ENCODE peak calls at places on chromosomes 4 and X, in four cellular contexts. E is IMR-90, W is K562, M is A549. J is an unnamed sample.
A peak's percentile ranks its signal among the peaks of the same experiment; 100 is the strongest.

GRCh38 chr4:80143305-80143679 is 54.0 kb upstream of the PRDM8 start:
- DNase-seq in M (no peak), W (peak; percentile 81), E (no peak), J (no peak)

GRCh38 chr4:2250003-2250763 is 8.3 kb upstream of the HAUS3 start:
- DNase-seq in M (no peak), W (no peak), E (no peak), J (no peak)

GRCh38 chr4:16250665-16251365 is 24.5 kb upstream of the TAPT1 start:
- DNase-seq in M (peak; percentile 65), E (peak; percentile 49), W (no peak), J (no peak)

GRCh38 chrX:97000682-97001393 is 117.1 kb downstream of the RPA4 start:
- DNase-seq in W (no peak), M (no peak), E (no peak), J (no peak)

GRCh38 chrX:97494756-97495372 is 611.2 kb downstream of the RPA4 start:
- DNase-seq in M (no peak), W (no peak), E (no peak), J (no peak)

GRCh38 chrX:97524997-97525396 is 641.3 kb downstream of the RPA4 start:
- DNase-seq in M (no peak), W (no peak), E (no peak), J (no peak)

GRCh38 chrX:38278682-38279081 is 48.6 kb downstream of the RPGR start:
- DNase-seq in E (peak; percentile 8), M (no peak), W (no peak), J (no peak)

GRCh38 chr4:168846414-168846813 is 163.6 kb downstream of the CBR4 start:
- DNase-seq in M (no peak), E (no peak), W (no peak), J (no peak)

GRCh38 chr4:13986533-13986932 is 359.0 kb upstream of the BOD1L1 start:
- DNase-seq in E (no peak), W (no peak), M (no peak), J (no peak)

GRCh38 chr4:155999743-156000142 is 46.1 kb upstream of the CTSO start:
- DNase-seq in E (no peak), W (no peak), M (no peak), J (peak; percentile 0)

GRCh38 chr4:113604955-113605354 is 156.6 kb downstream of the CAMK2D start:
- DNase-seq in W (no peak), M (peak; percentile 10), E (peak; percentile 64), J (no peak)

GRCh38 chrX:39450578-39450977 is 647.2 kb downstream of the BCOR start:
- DNase-seq in M (no peak), W (peak; percentile 77), E (no peak), J (no peak)

GRCh38 chr4:5373327-5373726 is 322.0 kb downstream of the STK32B start:
- DNase-seq in W (no peak), M (no peak), E (no peak), J (no peak)

GRCh38 chrX:40996886-40997530 is 88.2 kb upstream of the USP9X start:
- DNase-seq in M (peak; percentile 78), E (peak; percentile 81), W (peak; percentile 41), J (peak; percentile 42)

GRCh38 chr4:26065833-26066232 is 151.8 kb downstream of the SMIM20 start:
- DNase-seq in E (no peak), W (no peak), M (no peak), J (no peak)

GRCh38 chr4:86497980-86498379 is 96.1 kb upstream of the PTPN13 start:
- DNase-seq in W (no peak), E (no peak), M (no peak), J (no peak)

GRCh38 chr4:105644270-105644669 is 64.2 kb downstream of the INTS12 start:
- DNase-seq in E (no peak), W (no peak), M (no peak), J (no peak)

GRCh38 chrX:71256051-71256450 is 2.1 kb upstream of the ZMYM3 start:
- DNase-seq in M (no peak), E (peak; percentile 28), W (no peak), J (no peak)

GRCh38 chrX:107450823-107451509 is 1.5 kb downstream of the FRMPD3 start:
- DNase-seq in E (no peak), W (peak; percentile 29), M (peak; percentile 16), J (no peak)

GRCh38 chr4:15182600-15183222 is 180.4 kb downstream of the CPEB2 start:
- DNase-seq in E (no peak), M (no peak), W (no peak), J (no peak)

GRCh38 chrX:107662824-107663223 is 34.5 kb downstream of the PRPS1 start:
- DNase-seq in W (no peak), M (no peak), E (no peak), J (no peak)

GRCh38 chrX:23114256-23114655 is 114.5 kb downstream of the DDX53 start:
- DNase-seq in E (no peak), M (no peak), W (no peak), J (no peak)

GRCh38 chr4:3489451-3489962 is 26.4 kb downstream of the DOK7 start:
- DNase-seq in W (no peak), E (no peak), M (peak; percentile 38), J (no peak)

GRCh38 chr4:12446237-12446636 is 1017.5 kb upstream of the HS3ST1 start:
- DNase-seq in M (no peak), W (no peak), E (no peak), J (no peak)

GRCh38 chr4:68079918-68080317 is 49.8 kb downstream of the TMPRSS11F start:
- DNase-seq in W (no peak), E (no peak), M (no peak), J (no peak)

GRCh38 chr4:67929447-67929846 is 33.8 kb downstream of the TMPRSS11A start:
- DNase-seq in W (no peak), M (peak; percentile 5), E (peak; percentile 32), J (peak; percentile 45)

DNA sequence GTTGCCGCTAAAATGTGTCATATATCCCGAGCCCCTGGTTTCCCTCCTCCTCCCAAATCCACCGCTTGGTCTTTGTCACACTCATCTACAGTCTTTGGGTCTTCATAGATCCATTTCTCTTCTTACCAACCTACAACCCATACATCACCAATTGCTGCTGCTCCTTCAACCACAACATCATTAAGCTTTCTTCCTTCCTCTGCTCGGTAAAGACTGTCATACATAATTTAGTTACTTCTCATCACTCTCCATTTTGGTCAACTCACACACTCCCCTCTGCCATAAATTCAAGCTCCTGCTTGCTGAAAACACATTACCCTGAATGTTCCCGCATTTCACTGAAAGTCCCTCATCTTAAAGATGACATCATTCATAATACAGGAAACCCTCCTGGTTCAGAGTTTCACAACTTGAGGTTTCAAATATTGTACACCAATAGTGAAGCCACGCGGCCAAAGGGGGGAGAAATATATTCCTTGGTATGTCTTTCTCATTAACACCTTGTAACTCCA is 1.7 kb upstream of the DCTD start:
- DNase-seq in E (no peak), W (no peak), M (no peak), J (no peak)
- TF ChIP-seq CEBPB in E (no peak), W (no peak), M (no peak), J (no peak)

GRCh38 chrX:46941341-46941740 is 29.1 kb downstream of the JADE3 start:
- DNase-seq in M (no peak), E (no peak), W (no peak), J (no peak)
- TF ChIP-seq CEBPB in M (no peak), E (no peak), W (no peak), J (no peak)

GRCh38 chr4:8351931-8352367 is 82.4 kb downstream of the HTRA3 start:
- DNase-seq in E (peak; percentile 39), W (no peak), M (peak; percentile 31), J (no peak)

GRCh38 chr4:8353912-8354453 is 84.4 kb downstream of the HTRA3 start:
- DNase-seq in M (no peak), W (no peak), E (peak; percentile 78), J (no peak)

GRCh38 chr4:8350841-8351461 is 81.4 kb downstream of the HTRA3 start:
- DNase-seq in W (no peak), E (no peak), M (no peak), J (no peak)

GRCh38 chr4:8353158-8353495 is 83.6 kb downstream of the HTRA3 start:
- DNase-seq in W (no peak), E (no peak), M (no peak), J (no peak)

GRCh38 chr4:8352368-8353157 is 83.0 kb downstream of the HTRA3 start:
- DNase-seq in W (no peak), M (no peak), E (no peak), J (no peak)
- TF ChIP-seq CEBPB in W (no peak), M (no peak), E (no peak), J (no peak)

GRCh38 chrX:150968862-150969720 is 14.0 kb upstream of the HMGB3 start:
- DNase-seq in M (no peak), E (no peak), W (no peak), J (no peak)

GRCh38 chrX:150966742-150967141 is 16.4 kb upstream of the HMGB3 start:
- DNase-seq in E (no peak), W (no peak), M (no peak), J (no peak)

GRCh38 chrX:150967786-150968185 is 15.3 kb upstream of the HMGB3 start:
- DNase-seq in M (no peak), W (no peak), E (no peak), J (no peak)

GRCh38 chrX:150961631-150962030 is 21.5 kb upstream of the HMGB3 start:
- DNase-seq in M (no peak), W (no peak), E (no peak), J (no peak)

DNA sequence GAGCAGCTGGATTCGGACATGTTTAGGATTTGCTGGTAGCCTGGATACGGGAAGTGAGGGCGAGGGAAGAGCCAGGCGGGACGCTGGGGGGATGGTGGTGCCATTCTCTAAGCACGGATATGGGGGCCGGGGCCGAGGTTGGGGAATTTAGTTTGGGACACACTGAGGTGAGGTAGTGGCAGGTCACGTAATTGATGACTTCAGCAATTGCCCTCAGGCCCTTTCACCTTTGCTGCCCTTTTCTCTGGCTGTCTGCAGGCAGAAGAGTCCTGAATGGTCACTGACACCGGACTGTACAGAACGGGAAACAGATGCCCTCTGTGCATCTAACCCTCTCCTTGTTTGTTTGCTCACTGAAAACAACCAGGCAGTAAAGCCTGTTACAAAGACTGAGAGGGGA is 16.9 kb upstream of the HMGB3 start:
- DNase-seq in E (no peak), W (no peak), M (no peak), J (no peak)
- TF ChIP-seq CEBPB in E (no peak), W (no peak), M (no peak), J (no peak)

GRCh38 chr4:38412137-38412536 is 251.9 kb upstream of the KLF3 start:
- DNase-seq in W (no peak), E (no peak), M (no peak), J (no peak)

GRCh38 chr4:38416450-38417014 is 247.5 kb upstream of the KLF3 start:
- DNase-seq in M (no peak), E (no peak), W (no peak), J (no peak)

GRCh38 chr4:38415682-38416081 is 248.3 kb upstream of the KLF3 start:
- DNase-seq in E (no peak), M (no peak), W (no peak), J (no peak)

GRCh38 chr4:38413524-38414341 is 250.3 kb upstream of the KLF3 start:
- DNase-seq in M (peak; percentile 8), W (no peak), E (no peak), J (no peak)

GRCh38 chr4:38414410-38414809 is 249.6 kb upstream of the KLF3 start:
- DNase-seq in M (no peak), E (no peak), W (no peak), J (no peak)
- TF ChIP-seq CEBPB in M (no peak), E (no peak), W (no peak), J (no peak)

J was measured in HCT116.